ENCODE peak calls at places on chromosomes 11 and 22, in five cellular contexts. M, A, J, N and U are unnamed samples.

GRCh38 chr11:12239396-12240298 is 129.3 kb downstream of the MICAL2 start:
- DNase-seq in N (no peak), M (no peak), A (no peak), J (no peak), U (no peak)

GRCh38 chr11:106480581-106481185 is 403.2 kb downstream of the AASDHPPT start:
- DNase-seq in A (no peak), N (no peak), J (no peak), M (peak), U (no peak)

GRCh38 chr11:123054301-123055065 is 7.5 kb downstream of the HSPA8 start:
- DNase-seq in A (peak), J (peak), N (no peak), M (peak), U (peak)

GRCh38 chr11:17658211-17658610 is 61.2 kb upstream of the MYOD1 start:
- DNase-seq in N (no peak), M (no peak), A (no peak), J (no peak), U (no peak)

GRCh38 chr22:26956346-26956745 is 299.0 kb downstream of the MIAT start:
- DNase-seq in A (peak), N (no peak), M (no peak), J (no peak), U (no peak)

GRCh38 chr22:34105461-34106062 is 185.3 kb upstream of the LARGE1 start:
- DNase-seq in M (peak), J (peak), A (peak), N (no peak), U (peak)

GRCh38 chr11:42172441-42172840 is 713.0 kb upstream of the LRRC4C start:
- DNase-seq in A (no peak), J (no peak), M (no peak), N (no peak), U (no peak)

GRCh38 chr11:134228625-134229024 is 4.2 kb downstream of the VPS26B start:
- DNase-seq in J (no peak), A (no peak), M (no peak), N (peak), U (peak)

GRCh38 chr11:4072668-4073285 is 21.8 kb upstream of the RRM1 start:
- DNase-seq in M (peak), N (peak), A (peak), J (peak), U (no peak)

GRCh38 chr11:122717264-122717867 is 61.8 kb downstream of the UBASH3B start:
- DNase-seq in M (no peak), A (no peak), N (peak), J (no peak), U (peak)

GRCh38 chr11:87849216-87849615 is 326.0 kb downstream of the RAB38 start:
- DNase-seq in N (no peak), M (no peak), J (no peak), A (no peak), U (no peak)

GRCh38 chr11:2519517-2519878 is 74.7 kb downstream of the KCNQ1 start:
- DNase-seq in A (no peak), N (no peak), J (no peak), M (no peak), U (no peak)

GRCh38 chr11:122360875-122361274 is 244.9 kb upstream of the BLID start:
- DNase-seq in N (no peak), J (no peak), M (no peak), A (no peak), U (no peak)

GRCh38 chr11:61907282-61907681 is 10.1 kb downstream of the RAB3IL1 start:
- DNase-seq in J (no peak), M (no peak), N (no peak), A (no peak), U (no peak)
- TF ChIP-seq CTCF in J (no peak), M (no peak), N (no peak), A (no peak), U (no peak)

GRCh38 chr11:44602810-44603410 is 37.4 kb downstream of the CD82 start:
- DNase-seq in J (no peak), N (no peak), M (no peak), A (peak), U (no peak)

GRCh38 chr11:44605068-44605708 is 39.7 kb downstream of the CD82 start:
- DNase-seq in A (no peak), J (no peak), N (no peak), M (no peak), U (no peak)

GRCh38 chr11:44605965-44606364 is 40.5 kb downstream of the CD82 start:
- DNase-seq in A (no peak), N (no peak), M (no peak), J (no peak), U (no peak)

GRCh38 chr11:44606472-44606871 is 41.0 kb downstream of the CD82 start:
- DNase-seq in J (no peak), A (no peak), M (no peak), N (no peak), U (no peak)

GRCh38 chr11:44604171-44604581 is 38.7 kb downstream of the CD82 start:
- DNase-seq in N (no peak), M (no peak), A (no peak), J (no peak), U (no peak)
- TF ChIP-seq GABPA in N (no peak), M (no peak), A (no peak), J (no peak), U (no peak)

GRCh38 chr22:45217345-45217744 is 23.3 kb downstream of the KIAA0930 start:
- DNase-seq in M (no peak), J (no peak), A (no peak), N (no peak), U (no peak)
- TF ChIP-seq REST in M (no peak), J (no peak), A (no peak), N (no peak), U (no peak)

GRCh38 chr11:6619021-6619745 is at the start of gene TPP1:
- DNase-seq in J (peak), N (peak), A (peak), M (peak), U (peak)

GRCh38 chr11:6616596-6617250 is 2.5 kb downstream of the TPP1 start:
- DNase-seq in N (no peak), A (no peak), J (no peak), M (no peak), U (no peak)

GRCh38 chr11:6617315-6617781 is 1.9 kb downstream of the TPP1 start:
- DNase-seq in J (no peak), M (no peak), N (no peak), A (no peak), U (peak)

GRCh38 chr11:6615882-6616585 is 3.2 kb downstream of the TPP1 start:
- DNase-seq in J (no peak), N (no peak), M (no peak), A (no peak), U (no peak)

DNA sequence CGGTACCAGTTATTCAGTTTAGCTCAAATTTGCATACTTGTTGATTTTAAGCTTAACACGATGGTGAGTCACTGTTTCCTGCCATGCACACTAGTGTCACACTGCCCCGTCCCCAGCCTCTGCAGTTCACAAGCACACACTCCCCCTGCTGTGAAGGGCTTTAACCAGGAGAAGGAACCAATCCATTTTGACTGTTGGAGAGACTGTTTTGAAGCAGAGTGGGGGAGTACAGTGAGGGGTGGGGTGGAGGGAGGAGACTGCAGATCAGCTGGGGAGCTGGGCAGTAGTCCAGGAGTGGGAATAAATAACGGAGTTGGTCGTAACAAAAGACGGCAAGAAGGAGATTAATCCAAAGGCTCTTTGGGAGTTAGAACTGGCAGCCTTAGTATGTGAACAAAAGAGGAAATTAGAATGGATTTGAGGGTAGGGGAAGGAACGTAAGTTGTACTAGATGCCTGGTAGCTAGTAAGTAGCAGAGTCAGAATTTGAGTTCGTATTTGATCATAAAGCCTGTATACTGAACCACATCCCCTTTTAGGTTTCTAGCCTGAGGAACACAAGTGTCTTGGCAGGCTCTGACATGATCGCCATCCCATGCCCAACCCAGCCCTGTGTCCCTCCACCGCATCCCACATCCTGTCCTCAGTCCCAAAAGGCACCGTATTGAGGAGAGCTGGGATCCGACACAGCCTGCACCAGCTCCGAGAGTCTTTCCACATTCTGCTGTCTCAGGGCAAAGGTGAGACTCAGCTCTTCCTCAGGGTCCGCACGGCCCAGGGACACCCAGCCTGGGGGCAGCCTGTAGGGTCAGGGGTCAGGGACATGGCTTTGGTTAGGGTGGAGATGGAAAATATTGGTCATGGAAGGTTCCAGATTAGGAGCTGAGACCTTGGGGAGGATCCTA is 853 bp downstream of the TPP1 start:
- DNase-seq in A (no peak), J (peak), N (no peak), M (peak), U (peak)
- TF ChIP-seq CTCF in A (no peak), J (peak), N (no peak), M (no peak), U (no peak)

GRCh38 chr11:119664701-119665420 is 64.1 kb downstream of the NECTIN1 start:
- DNase-seq in N (no peak), M (no peak), J (no peak), A (no peak), U (no peak)

GRCh38 chr11:119664063-119664572 is 64.9 kb downstream of the NECTIN1 start:
- DNase-seq in N (no peak), J (no peak), A (no peak), M (peak), U (no peak)

GRCh38 chr11:119666061-119666460 is 62.9 kb downstream of the NECTIN1 start:
- DNase-seq in M (no peak), N (no peak), A (no peak), J (no peak), U (no peak)

GRCh38 chr11:119661226-119661625 is 67.8 kb downstream of the NECTIN1 start:
- DNase-seq in M (no peak), A (no peak), J (no peak), N (no peak), U (no peak)

GRCh38 chr11:119663279-119663678 is 65.7 kb downstream of the NECTIN1 start:
- DNase-seq in N (no peak), J (no peak), M (peak), A (no peak), U (no peak)
- TF ChIP-seq GABPA in N (no peak), J (no peak), M (no peak), A (no peak), U (no peak)

GRCh38 chr22:28771195-28771791 is 1.2 kb upstream of the CCDC117 start:
- DNase-seq in N (no peak), J (no peak), A (no peak), M (peak), U (no peak)

GRCh38 chr22:28769394-28770085 is 3.0 kb upstream of the CCDC117 start:
- DNase-seq in N (no peak), M (peak), A (no peak), J (no peak), U (no peak)

GRCh38 chr22:28772633-28773460 is at the start of gene CCDC117:
- DNase-seq in J (peak), A (peak), M (peak), N (peak), U (peak)

GRCh38 chr22:28774378-28774777 is 1.9 kb downstream of the CCDC117 start:
- DNase-seq in N (no peak), A (no peak), J (no peak), M (no peak), U (no peak)

GRCh38 chr22:28773461-28773867 is 969 bp downstream of the CCDC117 start:
- DNase-seq in J (no peak), M (no peak), A (no peak), N (peak), U (no peak)
- TF ChIP-seq REST in J (no peak), M (no peak), A (no peak), N (no peak), U (no peak)

DNA sequence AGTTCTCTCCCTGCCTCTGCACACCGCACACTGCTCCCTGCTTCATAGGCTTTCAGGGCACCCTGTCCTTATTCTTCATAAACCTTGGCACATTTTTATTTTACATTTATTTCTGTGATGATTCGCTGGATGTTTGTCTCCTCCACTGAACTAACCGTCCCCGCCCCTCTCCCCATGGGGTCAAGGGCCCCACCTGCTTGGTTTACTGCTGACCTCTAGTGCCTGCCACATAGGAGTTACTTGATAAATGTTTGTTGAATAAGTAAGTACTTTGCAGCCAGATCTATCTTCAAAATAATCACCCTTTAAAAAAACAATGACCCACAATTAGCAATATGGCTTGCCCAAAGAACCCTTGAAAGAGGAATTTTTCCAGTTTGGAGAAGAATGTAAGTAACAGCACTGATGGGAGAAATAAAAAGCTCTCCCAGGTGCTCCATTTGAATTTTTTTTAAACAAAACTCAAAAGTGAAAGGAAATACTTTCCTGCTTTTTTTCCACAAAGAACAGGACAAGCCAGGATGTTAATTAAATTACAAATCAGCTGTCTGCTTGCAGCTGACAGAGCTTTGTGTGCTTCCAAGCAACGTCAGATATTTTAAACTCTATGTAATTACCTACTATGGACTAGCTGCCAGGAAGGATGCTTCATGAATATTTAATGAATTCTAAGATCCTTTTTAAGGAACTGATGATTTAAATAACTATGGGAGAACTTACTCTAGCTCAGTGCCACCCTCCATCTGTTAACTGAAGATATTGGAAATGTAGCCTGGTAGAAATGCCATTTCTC is 1083.6 kb downstream of the DLG2 start:
- DNase-seq in A (peak), N (no peak), M (no peak), J (no peak), U (no peak)
- TF ChIP-seq CTCF in A (no peak), N (no peak), M (peak), J (no peak), U (no peak)